ENCODE peak calls at places on chromosome 22, in five cellular contexts. One of them, this sample, is unnamed.
A peak's percentile ranks its signal among the peaks of the same experiment; 100 is the strongest.

GRCh38 chr22:41274856-41275255 is 11.1 kb downstream of the RANGAP1 start:
- DNase-seq in trophoblast cell: no peak
- DNase-seq in fibroblast of lung: no peak
- DNase-seq in OCI-LY7: no peak
- DNase-seq in HepG2: no peak
- DNase-seq in this sample: no peak

GRCh38 chr22:32204856-32205722 is at the start of gene RFPL2:
- DNase-seq in trophoblast cell: peak; percentile 80
- DNase-seq in fibroblast of lung: no peak
- DNase-seq in OCI-LY7: no peak
- DNase-seq in HepG2: peak; percentile 61
- DNase-seq in this sample: peak; percentile 17

GRCh38 chr22:26462971-26463661 is 20.5 kb downstream of the HPS4 start:
- DNase-seq in trophoblast cell: peak; percentile 96
- DNase-seq in fibroblast of lung: no peak
- DNase-seq in OCI-LY7: no peak
- DNase-seq in HepG2: no peak
- DNase-seq in this sample: no peak

GRCh38 chr22:44594951-44595350 is 96.9 kb upstream of the RTL6 start:
- DNase-seq in trophoblast cell: no peak
- DNase-seq in fibroblast of lung: no peak
- DNase-seq in OCI-LY7: no peak
- DNase-seq in HepG2: no peak
- DNase-seq in this sample: no peak

GRCh38 chr22:47659467-47660302 is 897.2 kb downstream of the TBC1D22A start:
- DNase-seq in trophoblast cell: no peak
- DNase-seq in fibroblast of lung: no peak
- DNase-seq in OCI-LY7: no peak
- DNase-seq in HepG2: no peak
- DNase-seq in this sample: no peak

GRCh38 chr22:44224166-44224565 is 43.4 kb downstream of the PARVG start:
- DNase-seq in trophoblast cell: no peak
- DNase-seq in fibroblast of lung: no peak
- DNase-seq in OCI-LY7: no peak
- DNase-seq in HepG2: no peak
- DNase-seq in this sample: no peak

GRCh38 chr22:44037519-44038370 is 13.6 kb downstream of the PARVB start:
- DNase-seq in trophoblast cell: peak; percentile 64
- DNase-seq in fibroblast of lung: peak; percentile 94
- DNase-seq in OCI-LY7: no peak
- DNase-seq in HepG2: no peak
- DNase-seq in this sample: peak; percentile 85

GRCh38 chr22:44309137-44309536 is 3.6 kb downstream of the SHISAL1 start:
- DNase-seq in trophoblast cell: peak; percentile 33
- DNase-seq in fibroblast of lung: peak; percentile 89
- DNase-seq in OCI-LY7: no peak
- DNase-seq in HepG2: no peak
- DNase-seq in this sample: peak; percentile 29

GRCh38 chr22:32830473-32830872 is 29.0 kb downstream of the TIMP3 start:
- DNase-seq in trophoblast cell: no peak
- DNase-seq in fibroblast of lung: no peak
- DNase-seq in OCI-LY7: no peak
- DNase-seq in HepG2: no peak
- DNase-seq in this sample: peak; percentile 58

GRCh38 chr22:45552017-45552411 is 49.3 kb downstream of the FBLN1 start:
- DNase-seq in trophoblast cell: no peak
- DNase-seq in fibroblast of lung: no peak
- DNase-seq in OCI-LY7: no peak
- DNase-seq in HepG2: no peak
- DNase-seq in this sample: no peak

GRCh38 chr22:30809086-30809485 is 114.4 kb downstream of the OSBP2 start:
- DNase-seq in trophoblast cell: no peak
- DNase-seq in fibroblast of lung: no peak
- DNase-seq in OCI-LY7: no peak
- DNase-seq in HepG2: no peak
- DNase-seq in this sample: no peak

GRCh38 chr22:38086001-38086845 is 2.2 kb upstream of the SLC16A8 start:
- DNase-seq in trophoblast cell: no peak
- DNase-seq in fibroblast of lung: no peak
- DNase-seq in OCI-LY7: no peak
- DNase-seq in HepG2: no peak
- DNase-seq in this sample: no peak

GRCh38 chr22:47355388-47355725 is 592.9 kb downstream of the TBC1D22A start:
- DNase-seq in trophoblast cell: no peak
- DNase-seq in fibroblast of lung: no peak
- DNase-seq in OCI-LY7: no peak
- DNase-seq in HepG2: no peak
- DNase-seq in this sample: no peak

GRCh38 chr22:45202333-45203149 is 38.2 kb downstream of the KIAA0930 start:
- DNase-seq in trophoblast cell: peak; percentile 89
- DNase-seq in fibroblast of lung: no peak
- DNase-seq in OCI-LY7: no peak
- DNase-seq in HepG2: no peak
- DNase-seq in this sample: no peak

GRCh38 chr22:44337658-44338004 is 24.9 kb upstream of the SHISAL1 start:
- DNase-seq in trophoblast cell: no peak
- DNase-seq in fibroblast of lung: peak; percentile 53
- DNase-seq in OCI-LY7: no peak
- DNase-seq in HepG2: no peak
- DNase-seq in this sample: no peak

GRCh38 chr22:25518000-25518663 is 46.3 kb upstream of the GRK3 start:
- DNase-seq in trophoblast cell: no peak
- DNase-seq in fibroblast of lung: no peak
- DNase-seq in OCI-LY7: no peak
- DNase-seq in HepG2: peak; percentile 90
- DNase-seq in this sample: no peak

GRCh38 chr22:24822471-24822870 is 16.5 kb downstream of the SGSM1 start:
- DNase-seq in trophoblast cell: no peak
- DNase-seq in fibroblast of lung: no peak
- DNase-seq in OCI-LY7: no peak
- DNase-seq in HepG2: no peak
- DNase-seq in this sample: no peak

GRCh38 chr22:36736701-36737320 is 33.3 kb upstream of the CACNG2 start:
- DNase-seq in trophoblast cell: no peak
- DNase-seq in fibroblast of lung: no peak
- DNase-seq in OCI-LY7: no peak
- DNase-seq in HepG2: no peak
- DNase-seq in this sample: no peak

GRCh38 chr22:45880732-45881523 is 96.0 kb downstream of the WNT7B start:
- DNase-seq in trophoblast cell: no peak
- DNase-seq in fibroblast of lung: no peak
- DNase-seq in OCI-LY7: no peak
- DNase-seq in HepG2: no peak
- DNase-seq in this sample: no peak

GRCh38 chr22:20905415-20906386 is 11.5 kb upstream of the CRKL start:
- DNase-seq in trophoblast cell: peak; percentile 33
- DNase-seq in fibroblast of lung: no peak
- DNase-seq in OCI-LY7: no peak
- DNase-seq in HepG2: no peak
- DNase-seq in this sample: no peak

GRCh38 chr22:31973739-31974138 is 29.4 kb downstream of the YWHAH start:
- DNase-seq in trophoblast cell: no peak
- DNase-seq in fibroblast of lung: no peak
- DNase-seq in OCI-LY7: no peak
- DNase-seq in HepG2: no peak
- DNase-seq in this sample: no peak

GRCh38 chr22:44331881-44332714 is 19.3 kb upstream of the SHISAL1 start:
- DNase-seq in trophoblast cell: no peak
- DNase-seq in fibroblast of lung: peak; percentile 17
- DNase-seq in OCI-LY7: no peak
- DNase-seq in HepG2: no peak
- DNase-seq in this sample: no peak

GRCh38 chr22:43620197-43620596 is 191.9 kb downstream of the EFCAB6 start:
- DNase-seq in trophoblast cell: no peak
- DNase-seq in fibroblast of lung: no peak
- DNase-seq in OCI-LY7: no peak
- DNase-seq in HepG2: no peak
- DNase-seq in this sample: no peak

GRCh38 chr22:44918166-44918924 is 91.5 kb downstream of the PHF21B start:
- DNase-seq in trophoblast cell: no peak
- DNase-seq in fibroblast of lung: no peak
- DNase-seq in OCI-LY7: no peak
- DNase-seq in HepG2: no peak
- DNase-seq in this sample: no peak

GRCh38 chr22:45710469-45710868 is 38.8 kb downstream of the ATXN10 start:
- DNase-seq in trophoblast cell: no peak
- DNase-seq in fibroblast of lung: no peak
- DNase-seq in OCI-LY7: no peak
- DNase-seq in HepG2: no peak
- DNase-seq in this sample: no peak

GRCh38 chr22:30297276-30298004 is 8.1 kb upstream of the CASTOR1 start:
- DNase-seq in trophoblast cell: no peak
- DNase-seq in fibroblast of lung: no peak
- DNase-seq in OCI-LY7: no peak
- DNase-seq in HepG2: no peak
- DNase-seq in this sample: no peak

GRCh38 chr22:47090591-47091240 is 328.3 kb downstream of the TBC1D22A start:
- DNase-seq in trophoblast cell: no peak
- DNase-seq in fibroblast of lung: peak; percentile 47
- DNase-seq in OCI-LY7: no peak
- DNase-seq in HepG2: no peak
- DNase-seq in this sample: peak; percentile 22

GRCh38 chr22:39933741-39934140 is 26.5 kb upstream of the TMA7B start:
- DNase-seq in trophoblast cell: no peak
- DNase-seq in fibroblast of lung: no peak
- DNase-seq in OCI-LY7: peak; percentile 57
- DNase-seq in HepG2: no peak
- DNase-seq in this sample: no peak

GRCh38 chr22:38467904-38468760 is at the start of gene KDELR3:
- DNase-seq in trophoblast cell: peak; percentile 62
- DNase-seq in fibroblast of lung: peak; percentile 55
- DNase-seq in OCI-LY7: no peak
- DNase-seq in HepG2: no peak
- DNase-seq in this sample: peak; percentile 55

GRCh38 chr22:39519681-39520053 is 695 bp upstream of the ATF4 start:
- DNase-seq in trophoblast cell: peak; percentile 51
- DNase-seq in fibroblast of lung: peak; percentile 58
- DNase-seq in OCI-LY7: peak; percentile 50
- DNase-seq in HepG2: peak; percentile 58
- DNase-seq in this sample: no peak

GRCh38 chr22:27727673-27728451 is 73.7 kb downstream of the MN1 start:
- DNase-seq in trophoblast cell: no peak
- DNase-seq in fibroblast of lung: no peak
- DNase-seq in OCI-LY7: no peak
- DNase-seq in HepG2: no peak
- DNase-seq in this sample: no peak
- H3K4me2 ChIP-seq in trophoblast cell: no peak overlapping the region
- H3K4me2 ChIP-seq in fibroblast of lung: no peak overlapping the region
- H3K4me2 ChIP-seq in OCI-LY7: no peak overlapping the region
- H3K4me2 ChIP-seq in HepG2: no peak overlapping the region
- H3K4me2 ChIP-seq in this sample: no peak overlapping the region

DNA sequence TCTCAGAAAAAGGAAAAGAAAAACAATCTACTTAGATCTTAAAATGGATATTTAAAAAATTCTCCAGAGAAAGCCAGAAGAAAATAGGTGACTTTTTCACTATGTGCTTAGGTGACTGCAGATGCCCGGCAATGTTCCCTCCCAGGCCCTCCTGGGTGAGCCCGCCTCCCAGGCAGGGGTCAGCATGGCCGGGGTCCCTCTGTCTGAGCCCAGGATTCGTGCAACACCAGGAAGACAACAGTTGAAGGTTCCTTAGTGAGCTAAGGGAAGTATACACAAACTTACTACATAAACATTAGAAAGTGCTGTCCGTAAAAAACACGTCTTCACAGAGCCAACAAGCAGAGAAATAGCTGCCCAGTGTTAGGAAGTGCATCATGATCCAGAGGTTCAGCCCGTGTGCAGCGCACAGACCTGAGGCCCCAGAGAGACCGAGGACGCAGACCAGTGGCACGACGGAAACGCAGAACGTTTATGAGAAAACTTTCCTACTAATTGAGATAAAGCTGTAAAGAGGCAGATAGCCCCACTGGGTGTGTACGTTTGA is 11.6 kb downstream of the MAPK8IP2 start:
- DNase-seq in trophoblast cell: no peak
- DNase-seq in fibroblast of lung: no peak
- DNase-seq in OCI-LY7: no peak
- DNase-seq in HepG2: no peak
- DNase-seq in this sample: no peak
- H3K4me2 ChIP-seq in trophoblast cell: no peak overlapping the region
- H3K4me2 ChIP-seq in fibroblast of lung: no peak overlapping the region
- H3K4me2 ChIP-seq in OCI-LY7: no peak overlapping the region
- H3K4me2 ChIP-seq in HepG2: no peak overlapping the region
- H3K4me2 ChIP-seq in this sample: no peak overlapping the region

GRCh38 chr22:22040908-22041307 is 58.3 kb upstream of the TOP3B start:
- DNase-seq in trophoblast cell: no peak
- DNase-seq in fibroblast of lung: no peak
- DNase-seq in OCI-LY7: no peak
- DNase-seq in HepG2: no peak
- DNase-seq in this sample: no peak

GRCh38 chr22:22037740-22038139 is 55.2 kb upstream of the TOP3B start:
- DNase-seq in trophoblast cell: no peak
- DNase-seq in fibroblast of lung: peak; percentile 59
- DNase-seq in OCI-LY7: no peak
- DNase-seq in HepG2: peak; percentile 12
- DNase-seq in this sample: peak; percentile 68

GRCh38 chr22:22038178-22038880 is 55.7 kb upstream of the TOP3B start:
- DNase-seq in trophoblast cell: no peak
- DNase-seq in fibroblast of lung: no peak
- DNase-seq in OCI-LY7: peak; percentile 41
- DNase-seq in HepG2: no peak
- DNase-seq in this sample: no peak

GRCh38 chr22:22040472-22040871 is 57.9 kb upstream of the TOP3B start:
- DNase-seq in trophoblast cell: no peak
- DNase-seq in fibroblast of lung: no peak
- DNase-seq in OCI-LY7: no peak
- DNase-seq in HepG2: no peak
- DNase-seq in this sample: no peak

DNA sequence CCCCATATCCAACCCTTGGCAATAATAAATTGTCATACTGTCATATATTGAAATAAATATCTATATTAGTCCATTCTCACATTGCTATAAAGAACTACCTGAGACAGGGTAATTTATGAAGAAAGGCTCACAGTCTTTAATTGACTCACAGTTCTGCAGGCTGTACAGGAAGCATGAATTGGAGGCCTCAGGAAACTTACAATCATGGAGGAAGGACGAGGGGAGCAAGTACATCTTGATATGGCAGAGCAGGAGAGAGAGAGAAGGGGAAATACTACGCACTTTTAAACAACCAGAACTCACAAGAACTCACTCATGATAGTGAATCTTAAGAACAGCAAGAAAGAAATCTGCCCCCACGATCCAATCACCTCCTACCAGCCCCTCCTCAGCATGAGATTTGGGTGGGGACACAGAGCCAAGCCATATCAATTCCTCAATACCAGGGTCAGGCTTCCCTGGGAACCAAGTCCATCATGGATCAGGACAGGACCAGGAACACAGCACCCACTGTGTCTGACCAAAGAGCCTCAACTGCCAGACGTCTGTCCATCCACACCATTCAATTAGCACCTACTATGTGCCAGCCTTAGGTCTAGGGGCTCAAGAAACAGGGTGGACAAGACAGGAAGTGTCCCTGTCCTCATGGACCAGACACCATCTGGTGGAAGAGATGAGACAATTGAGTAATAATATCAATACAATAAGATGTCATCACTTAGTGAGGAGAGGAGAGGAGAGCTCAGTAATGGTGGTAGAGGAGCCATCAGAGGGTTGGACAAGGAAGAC is 56.9 kb upstream of the TOP3B start:
- DNase-seq in trophoblast cell: no peak
- DNase-seq in fibroblast of lung: no peak
- DNase-seq in OCI-LY7: no peak
- DNase-seq in HepG2: no peak
- DNase-seq in this sample: no peak
- H3K4me2 ChIP-seq in trophoblast cell: no peak overlapping the region
- H3K4me2 ChIP-seq in fibroblast of lung: no peak overlapping the region
- H3K4me2 ChIP-seq in OCI-LY7: peak overlapping the region; percentile 55
- H3K4me2 ChIP-seq in HepG2: no peak overlapping the region
- H3K4me2 ChIP-seq in this sample: no peak overlapping the region

GRCh38 chr22:19658967-19659804 is 55.1 kb upstream of the SEPTIN5 start:
- DNase-seq in trophoblast cell: no peak
- DNase-seq in fibroblast of lung: no peak
- DNase-seq in OCI-LY7: no peak
- DNase-seq in HepG2: no peak
- DNase-seq in this sample: no peak
- H3K4me2 ChIP-seq in trophoblast cell: no peak overlapping the region
- H3K4me2 ChIP-seq in fibroblast of lung: no peak overlapping the region
- H3K4me2 ChIP-seq in OCI-LY7: no peak overlapping the region
- H3K4me2 ChIP-seq in HepG2: no peak overlapping the region
- H3K4me2 ChIP-seq in this sample: no peak overlapping the region